ENCODE peak calls at places on chromosomes 4 and X, in four cellular contexts. O is endothelial cell, G is NCI-H1436, D is hippocampal formation. E is an unnamed sample.

GRCh38 chrX:12741416-12741815 is 49.8 kb upstream of the PRPS2 start:
- DNase-seq in O (no peak), G (no peak), D (no peak), E (no peak)

GRCh38 chr4:65370709-65371108 is 299.6 kb downstream of the EPHA5 start:
- DNase-seq in O (no peak), G (no peak), D (no peak), E (no peak)

GRCh38 chr4:139844459-139845036 is 178.9 kb downstream of the MGST2 start:
- DNase-seq in G (no peak), O (no peak), D (no peak), E (no peak)

GRCh38 chrX:12866451-12867377 is at the start of gene TLR7:
- DNase-seq in G (no peak), O (no peak), D (no peak), E (no peak)

GRCh38 chrX:6041630-6042029 is 187.0 kb downstream of the NLGN4X start:
- DNase-seq in G (no peak), D (no peak), O (no peak), E (no peak)

GRCh38 chr4:133154725-133155124 is 5.6 kb downstream of the PCDH10 start:
- DNase-seq in O (peak), D (peak), G (no peak), E (no peak)

GRCh38 chr4:31408136-31408535 is 688.0 kb downstream of the PCDH7 start:
- DNase-seq in D (no peak), O (no peak), G (no peak), E (no peak)

GRCh38 chr4:55169352-55169959 is 44.1 kb upstream of the KDR start:
- DNase-seq in G (peak), D (no peak), O (no peak), E (no peak)

GRCh38 chr4:161564230-161564834 is 599.5 kb downstream of the FSTL5 start:
- DNase-seq in D (peak), O (no peak), G (no peak), E (no peak)

GRCh38 chr4:121786221-121786620 is 14.9 kb upstream of the EXOSC9 start:
- DNase-seq in O (no peak), D (no peak), G (no peak), E (no peak)

GRCh38 chr4:46852839-46853238 is 56.2 kb downstream of the COX7B2 start:
- DNase-seq in D (no peak), O (no peak), G (no peak), E (no peak)

GRCh38 chr4:81826336-81826735 is 354.6 kb upstream of the RASGEF1B start:
- DNase-seq in G (no peak), O (no peak), D (no peak), E (no peak)